ENCODE peak calls at places on chromosomes 3 and 15, in nine cellular contexts. S is SJSA1; R is H7; W is fibroblast of mammary gland; H is tibial artery; C is AG10803; L is cardiac muscle cell; Z is thyroid gland; A is stimulated activated CD4-positive, alpha-beta T cell treated with anti-CD3 and anti-CD28 coated beads, Interleukin-12 subunit alpha, Interleukin-12 subunit beta, amount 100 ng/mL, for 4 hours. O is an unnamed sample.

GRCh38 chr3:60912876-60913275 is 338.4 kb downstream of the FHIT start:
- DNase-seq in W (no peak), R (no peak), A (no peak), L (no peak), Z (no peak), H (no peak), S (no peak), C (no peak), O (no peak)

GRCh38 chr15:96264351-96264798 is 66.1 kb upstream of the NR2F2 start:
- DNase-seq in Z (no peak), H (no peak), A (no peak), L (no peak), R (no peak), S (no peak), W (no peak), C (no peak), O (no peak)

GRCh38 chr3:129440648-129441190 is 695 bp downstream of the IFT122 start:
- DNase-seq in L (no peak), H (no peak), R (peak), C (no peak), Z (no peak), S (no peak), W (no peak), A (no peak), O (no peak)

GRCh38 chr15:101500865-101501551 is 11.5 kb upstream of the PCSK6 start:
- DNase-seq in R (peak), C (peak), L (no peak), Z (no peak), S (no peak), W (no peak), A (no peak), H (no peak), O (no peak)

GRCh38 chr3:113018461-113019181 is 27.8 kb downstream of the GTPBP8 start:
- DNase-seq in Z (no peak), A (no peak), R (no peak), S (no peak), L (no peak), W (peak), H (no peak), C (peak), O (peak)

GRCh38 chr3:133857767-133858166 is 37.9 kb downstream of the RAB6B start:
- DNase-seq in C (no peak), W (no peak), S (no peak), L (no peak), R (peak), Z (no peak), A (no peak), H (no peak), O (no peak)

GRCh38 chr15:99343836-99344551 is 92.7 kb downstream of the LRRC28 start:
- DNase-seq in W (no peak), A (peak), Z (peak), C (no peak), H (no peak), L (peak), S (no peak), R (peak), O (no peak)

GRCh38 chr15:53446376-53446775 is 313.1 kb downstream of the WDR72 start:
- DNase-seq in H (no peak), Z (no peak), L (no peak), W (no peak), A (no peak), S (no peak), R (no peak), C (no peak), O (no peak)

GRCh38 chr15:33022629-33023028 is 171.9 kb downstream of the FMN1 start:
- DNase-seq in A (no peak), C (peak), W (peak), H (peak), S (no peak), R (peak), L (peak), Z (peak), O (no peak)

GRCh38 chr3:72210248-72210647 is 425.3 kb upstream of the PROK2 start:
- DNase-seq in A (no peak), Z (no peak), H (no peak), L (no peak), R (no peak), S (no peak), C (no peak), W (no peak), O (no peak)

GRCh38 chr3:178139116-178139515 is 397.1 kb upstream of the KCNMB2 start:
- DNase-seq in C (peak), A (no peak), S (no peak), W (no peak), H (no peak), L (no peak), R (no peak), Z (no peak), O (no peak)

GRCh38 chr3:184066211-184066610 is 13.4 kb downstream of the HTR3C start:
- DNase-seq in S (peak), H (no peak), Z (no peak), R (no peak), W (peak), C (no peak), A (no peak), L (no peak), O (peak)

GRCh38 chr3:150275946-150276345 is 132.2 kb upstream of the TSC22D2 start:
- DNase-seq in C (peak), L (no peak), A (no peak), R (no peak), Z (no peak), W (no peak), S (no peak), H (no peak), O (no peak)

GRCh38 chr3:127701281-127701792 is 28.6 kb downstream of the ABTB1 start:
- DNase-seq in W (no peak), C (no peak), R (no peak), A (no peak), H (no peak), L (no peak), Z (no peak), S (no peak), O (no peak)

GRCh38 chr3:95923496-95924210 is 890.7 kb upstream of the EPHA6 start:
- DNase-seq in L (no peak), W (peak), H (peak), S (peak), C (peak), Z (no peak), R (no peak), A (no peak), O (peak)

GRCh38 chr3:19898725-19899124 is 35.3 kb downstream of the EFHB start:
- DNase-seq in C (peak), S (peak), L (no peak), A (no peak), R (no peak), W (no peak), H (no peak), Z (no peak), O (peak)

GRCh38 chr3:13042932-13043275 is 30.3 kb downstream of the IQSEC1 start:
- DNase-seq in H (no peak), W (no peak), S (no peak), R (peak), C (no peak), Z (no peak), A (no peak), L (no peak), O (no peak)

GRCh38 chr3:42853056-42853455 is 22.6 kb downstream of the CYP8B1 start:
- DNase-seq in H (no peak), S (no peak), W (no peak), R (no peak), A (no peak), C (no peak), L (no peak), Z (no peak), O (no peak)

GRCh38 chr3:171790898-171791694 is 19.2 kb downstream of the PLD1 start:
- DNase-seq in S (no peak), R (no peak), Z (no peak), C (peak), A (no peak), H (no peak), W (peak), L (no peak), O (no peak)

GRCh38 chr15:53074221-53074620 is 284.1 kb upstream of the ONECUT1 start:
- DNase-seq in W (no peak), C (no peak), H (no peak), Z (no peak), L (no peak), S (no peak), A (no peak), R (no peak), O (no peak)

GRCh38 chr15:77187751-77188464 is 117.0 kb upstream of the TSPAN3 start:
- DNase-seq in H (peak), Z (peak), S (peak), L (no peak), A (no peak), C (peak), W (peak), R (no peak), O (peak)

GRCh38 chr3:188241072-188241471 is 87.1 kb downstream of the LPP start:
- DNase-seq in L (peak), Z (no peak), S (no peak), C (peak), W (peak), R (no peak), H (peak), A (no peak), O (no peak)

GRCh38 chr15:45704329-45705249 is 69.8 kb downstream of the SQOR start:
- DNase-seq in Z (peak), A (peak), S (no peak), H (peak), C (no peak), R (peak), W (peak), L (peak), O (no peak)